ENCODE peak calls at places on chromosomes 16 and 17, in ten cellular contexts. Q is GOT3; P is CD14-positive monocyte; B is stimulated activated CD4-positive, alpha-beta T cell treated with anti-CD3 and anti-CD28 coated beads, Interleukin-4, amount 100 ng/mL, for 48 hours; M is activated gamma-delta T cell treated with Interleukin-2 at 50 U/mL for 16 hours; S is fibroblast of the aortic adventitia; W is left ventricle myocardium superior; H is activated T-helper 1 cell treated with anti-CD3 and anti-CD28 coated beads, Interleukin-2, amount 50 U/mL, for 16 hours; O is brain microvascular endothelial cell; L is activated CD8-positive, alpha-beta memory T cell treated with anti-CD3 and anti-CD28 coated beads for 4 hours. N is an unnamed sample.

GRCh38 chr16:81451753-81452680 is 7.4 kb downstream of the CMIP start:
- DNase-seq in Q (no peak), P (peak; percentile 90), B (no peak), M (peak; percentile 26), S (no peak), W (no peak), H (no peak), O (no peak), L (no peak), N (no peak)

GRCh38 chr16:75252946-75253911 is 1.8 kb upstream of the BCAR1 start:
- DNase-seq in Q (no peak), P (no peak), B (no peak), M (no peak), S (peak; percentile 69), W (peak; percentile 26), H (no peak), O (no peak), L (no peak), N (peak; percentile 60)

GRCh38 chr17:76442341-76443338 is 10.3 kb downstream of the UBE2O start:
- DNase-seq in Q (no peak), P (no peak), B (no peak), M (no peak), S (peak; percentile 46), W (no peak), H (no peak), O (peak; percentile 27), L (no peak), N (no peak)

GRCh38 chr16:27798241-27798640 is 248.3 kb downstream of the KATNIP start:
- DNase-seq in Q (no peak), P (no peak), B (no peak), M (no peak), S (no peak), W (no peak), H (no peak), O (no peak), L (no peak), N (no peak)

GRCh38 chr17:33523577-33523981 is 230.5 kb upstream of the ASIC2 start:
- DNase-seq in Q (no peak), P (no peak), B (no peak), M (no peak), S (no peak), W (no peak), H (no peak), O (peak; percentile 1), L (no peak), N (no peak)

GRCh38 chr17:48427598-48427997 is 2.4 kb downstream of the SKAP1 start:
- DNase-seq in Q (no peak), P (no peak), B (peak; percentile 45), M (peak; percentile 54), S (no peak), W (no peak), H (no peak), O (no peak), L (peak; percentile 34), N (no peak)

GRCh38 chr17:12388206-12388605 is 277.5 kb upstream of the MYOCD start:
- DNase-seq in Q (no peak), P (no peak), B (no peak), M (no peak), S (peak; percentile 10), W (no peak), H (no peak), O (peak; percentile 75), L (no peak), N (no peak)

GRCh38 chr17:10737168-10737622 is 7.4 kb upstream of the TMEM220 start:
- DNase-seq in Q (no peak), P (no peak), B (no peak), M (no peak), S (peak; percentile 73), W (peak; percentile 47), H (no peak), O (peak; percentile 47), L (no peak), N (peak; percentile 80)

GRCh38 chr17:5584971-5585794 is 874 bp upstream of the NLRP1 start:
- DNase-seq in Q (peak; percentile 25), P (peak; percentile 70), B (no peak), M (no peak), S (peak; percentile 88), W (no peak), H (no peak), O (no peak), L (no peak), N (no peak)

GRCh38 chr17:67047382-67047781 is 3.0 kb downstream of the CACNG1 start:
- DNase-seq in Q (no peak), P (no peak), B (no peak), M (no peak), S (no peak), W (no peak), H (no peak), O (no peak), L (no peak), N (no peak)

N was measured in pancreas.